ENCODE peak calls at places on chromosome 11, in four cellular contexts. D is effector memory CD8-positive, alpha-beta T cell; U is left ventricle myocardium inferior; H is astrocyte of the spinal cord. W is an unnamed sample.

GRCh38 chr11:8826901-8827560 is 84.0 kb upstream of the AKIP1 start:
- DNase-seq in D (no peak), U (no peak), H (no peak), W (no peak)

GRCh38 chr11:47180006-47180787 is 3.5 kb upstream of the ARFGAP2 start:
- DNase-seq in D (no peak), U (no peak), H (no peak), W (no peak)

GRCh38 chr11:132576706-132577105 is 955.6 kb downstream of the OPCML start:
- DNase-seq in D (no peak), U (no peak), H (peak), W (peak)

GRCh38 chr11:78801161-78801884 is 226.7 kb upstream of the NARS2 start:
- DNase-seq in D (no peak), U (no peak), H (peak), W (peak)

GRCh38 chr11:1112351-1113191 is 37.9 kb downstream of the MUC2 start:
- DNase-seq in D (no peak), U (peak), H (no peak), W (peak)

GRCh38 chr11:87473174-87473573 is 435.4 kb downstream of the TMEM135 start:
- DNase-seq in D (no peak), U (peak), H (peak), W (no peak)

GRCh38 chr11:44793350-44794090 is 66.8 kb downstream of the TSPAN18 start:
- DNase-seq in D (no peak), U (no peak), H (peak), W (peak)

GRCh38 chr11:44357734-44358133 is 47.8 kb upstream of the ALX4 start:
- DNase-seq in D (no peak), U (no peak), H (no peak), W (no peak)

GRCh38 chr11:60887531-60887930 is 18.9 kb downstream of the PRPF19 start:
- DNase-seq in D (peak), U (no peak), H (peak), W (no peak)